ENCODE peak calls at places on chromosomes 2 and 18, in eight cellular contexts. Q is dorsolateral prefrontal cortex, L is fibroblast of villous mesenchyme, R is neural progenitor cell, Y is fibroblast of mammary gland, C is fibroblast of pulmonary artery, F is heart right ventricle, A is ovary. G is an unnamed sample.

GRCh38 chr2:95314964-95315611 is 17.9 kb downstream of the KCNIP3 start:
- DNase-seq in Q (peak), L (peak), R (peak), Y (peak), C (peak), F (no peak), A (no peak), G (peak)

GRCh38 chr2:241673797-241674725 is 12.6 kb downstream of the DTYMK start:
- DNase-seq in Q (no peak), L (no peak), R (no peak), Y (no peak), C (no peak), F (peak), A (no peak), G (peak)

GRCh38 chr2:95275601-95276243 is 1.5 kb downstream of the PROM2 start:
- DNase-seq in Q (peak), L (no peak), R (no peak), Y (no peak), C (no peak), F (no peak), A (no peak), G (no peak)

GRCh38 chr18:23629444-23629946 is 33.2 kb downstream of the ANKRD29 start:
- DNase-seq in Q (no peak), L (no peak), R (no peak), Y (no peak), C (no peak), F (no peak), A (no peak), G (no peak)

GRCh38 chr2:30541680-30542079 is 94.6 kb downstream of the LCLAT1 start:
- DNase-seq in Q (no peak), L (peak), R (no peak), Y (no peak), C (peak), F (no peak), A (no peak), G (no peak)

GRCh38 chr2:236803621-236804020 is 234.0 kb downstream of the ACKR3 start:
- DNase-seq in Q (no peak), L (no peak), R (no peak), Y (no peak), C (no peak), F (no peak), A (no peak), G (no peak)

GRCh38 chr18:3156325-3156640 is 63.5 kb downstream of the MYOM1 start:
- DNase-seq in Q (no peak), L (no peak), R (no peak), Y (no peak), C (no peak), F (no peak), A (no peak), G (no peak)

GRCh38 chr2:56263876-56264275 is 80.1 kb downstream of the CCDC85A start:
- DNase-seq in Q (no peak), L (peak), R (no peak), Y (no peak), C (no peak), F (no peak), A (no peak), G (no peak)

GRCh38 chr2:158755738-158756137 is 39.4 kb upstream of the DAPL1 start:
- DNase-seq in Q (no peak), L (no peak), R (peak), Y (no peak), C (no peak), F (no peak), A (no peak), G (no peak)

GRCh38 chr2:62576276-62576939 is 70.4 kb upstream of the TMEM17 start:
- DNase-seq in Q (no peak), L (peak), R (no peak), Y (peak), C (no peak), F (no peak), A (no peak), G (no peak)

GRCh38 chr2:393711-394696 is 106.1 kb upstream of the ALKAL2 start:
- DNase-seq in Q (peak), L (no peak), R (no peak), Y (no peak), C (peak), F (no peak), A (no peak), G (peak)

GRCh38 chr2:203327582-203327917 is 644 bp upstream of the ABI2 start:
- DNase-seq in Q (no peak), L (no peak), R (no peak), Y (no peak), C (no peak), F (no peak), A (no peak), G (peak)

GRCh38 chr2:104043864-104044263 is 810.1 kb upstream of the POU3F3 start:
- DNase-seq in Q (no peak), L (no peak), R (peak), Y (no peak), C (no peak), F (no peak), A (no peak), G (no peak)

GRCh38 chr2:18752667-18753422 is 163.5 kb upstream of the NT5C1B start:
- DNase-seq in Q (no peak), L (no peak), R (no peak), Y (peak), C (peak), F (no peak), A (no peak), G (no peak)

GRCh38 chr18:37547196-37547595 is 18.4 kb downstream of the CELF4 start:
- DNase-seq in Q (no peak), L (no peak), R (no peak), Y (no peak), C (no peak), F (no peak), A (no peak), G (no peak)

GRCh38 chr2:71882949-71883472 is 264.7 kb downstream of the CYP26B1 start:
- DNase-seq in Q (peak), L (peak), R (no peak), Y (peak), C (peak), F (peak), A (peak), G (peak)

GRCh38 chr2:26462100-26462499 is 15.8 kb downstream of the OTOF start:
- DNase-seq in Q (no peak), L (no peak), R (no peak), Y (no peak), C (no peak), F (no peak), A (no peak), G (no peak)

GRCh38 chr2:1613731-1614354 is 130.5 kb downstream of the PXDN start:
- DNase-seq in Q (no peak), L (peak), R (no peak), Y (peak), C (peak), F (no peak), A (no peak), G (peak)

GRCh38 chr2:237517990-237518389 is 30.9 kb downstream of the MLPH start:
- DNase-seq in Q (no peak), L (no peak), R (no peak), Y (no peak), C (no peak), F (no peak), A (no peak), G (no peak)

GRCh38 chr2:54608224-54608623 is 115.2 kb upstream of the EML6 start:
- DNase-seq in Q (no peak), L (no peak), R (no peak), Y (no peak), C (no peak), F (no peak), A (no peak), G (no peak)

GRCh38 chr2:55768991-55769390 is 75.3 kb upstream of the PNPT1 start:
- DNase-seq in Q (no peak), L (no peak), R (no peak), Y (no peak), C (no peak), F (no peak), A (no peak), G (no peak)

GRCh38 chr2:128378231-128379020 is 59.8 kb upstream of the HS6ST1 start:
- DNase-seq in Q (no peak), L (no peak), R (no peak), Y (no peak), C (no peak), F (no peak), A (no peak), G (no peak)

GRCh38 chr2:63853527-63854310 is 12.0 kb downstream of the UGP2 start:
- DNase-seq in Q (no peak), L (peak), R (no peak), Y (peak), C (peak), F (no peak), A (no peak), G (no peak)

GRCh38 chr2:201909961-201910361 is 103.6 kb downstream of the CDK15 start:
- DNase-seq in Q (no peak), L (peak), R (no peak), Y (peak), C (peak), F (no peak), A (no peak), G (peak)

GRCh38 chr2:46387292-46387691 is 90.1 kb downstream of the EPAS1 start:
- DNase-seq in Q (no peak), L (no peak), R (no peak), Y (no peak), C (no peak), F (no peak), A (no peak), G (no peak)

GRCh38 chr2:96533292-96534073 is 3.1 kb upstream of the ARID5A start:
- DNase-seq in Q (peak), L (peak), R (no peak), Y (peak), C (peak), F (peak), A (peak), G (no peak)

GRCh38 chr2:20567926-20568179 is 83.0 kb downstream of the HS1BP3 start:
- DNase-seq in Q (no peak), L (no peak), R (no peak), Y (no peak), C (no peak), F (no peak), A (no peak), G (no peak)

GRCh38 chr2:211455225-211455841 is 898.9 kb downstream of the CPS1 start:
- DNase-seq in Q (no peak), L (peak), R (peak), Y (peak), C (peak), F (peak), A (peak), G (peak)

GRCh38 chr2:102310964-102311640 is at the start of gene IL1RL1:
- DNase-seq in Q (no peak), L (no peak), R (no peak), Y (no peak), C (no peak), F (no peak), A (no peak), G (no peak)

GRCh38 chr2:152336103-152336853 is 1.3 kb downstream of the FMNL2 start:
- DNase-seq in Q (peak), L (peak), R (peak), Y (peak), C (peak), F (peak), A (peak), G (peak)

DNA sequence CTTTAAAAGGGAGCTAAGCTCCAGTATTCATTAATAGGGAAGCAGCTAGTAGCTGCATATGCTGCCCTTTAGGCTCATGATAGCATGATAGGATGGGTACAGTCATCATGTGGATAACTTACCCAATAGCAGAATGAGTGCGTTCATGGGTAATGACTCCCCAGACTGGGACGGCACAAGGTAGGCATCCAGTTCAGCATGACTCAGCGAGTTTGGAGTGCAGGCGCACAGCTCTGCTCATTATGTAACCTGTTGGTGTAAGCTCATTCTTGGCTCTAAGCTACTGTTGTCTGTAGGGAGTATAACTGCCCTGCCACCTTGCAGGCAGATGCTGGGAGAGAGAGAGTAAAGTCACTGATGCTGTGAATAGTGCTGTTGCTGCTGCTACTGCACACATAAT is 209.2 kb upstream of the SYT4 start:
- DNase-seq in Q (no peak), L (no peak), R (peak), Y (peak), C (no peak), F (no peak), A (no peak), G (no peak)
- TF ChIP-seq CTCF in Q (no peak), L (no peak), R (no peak), Y (no peak), C (no peak), F (no peak), A (no peak), G (no peak)

GRCh38 chr2:85323351-85323987 is 4.3 kb downstream of the TGOLN2 start:
- DNase-seq in Q (no peak), L (no peak), R (no peak), Y (no peak), C (peak), F (no peak), A (no peak), G (no peak)
- H3K4me3 ChIP-seq in Q (no peak), L (no peak), R (no peak), Y (no peak), C (no peak), F (no peak), A (no peak), G (no peak)

GRCh38 chr18:62605685-62606084 is 82.9 kb downstream of the ZCCHC2 start:
- DNase-seq in Q (no peak), L (no peak), R (peak), Y (no peak), C (no peak), F (no peak), A (no peak), G (no peak)
- TF ChIP-seq CTCF in Q (no peak), L (no peak), R (no peak), Y (no peak), C (no peak), F (no peak), A (no peak), G (no peak)

GRCh38 chr18:57989536-57989935 is 54.5 kb upstream of the NEDD4L start:
- DNase-seq in Q (no peak), L (no peak), R (no peak), Y (no peak), C (no peak), F (no peak), A (no peak), G (no peak)
- H3K4me3 ChIP-seq in Q (no peak), L (no peak), R (no peak), Y (no peak), C (no peak), F (no peak), A (no peak), G (no peak)